ENCODE peak calls at places on chromosomes 12 and 14, in eight cellular contexts. One of them, this sample, is unnamed.

GRCh38 chr14:53570411-53571387 is 385.9 kb downstream of the BMP4 start:
- DNase-seq in GOT3: no peak
- DNase-seq in activated T-helper 1 cell treated with Interleukin-2 at 50 U/mL for 16 hours: no peak
- DNase-seq in T-cell: no peak
- DNase-seq in heart right ventricle: no peak
- DNase-seq in stimulated activated naive B cell treated with anti-CD40 and anti-IgM and Interleukin-4, amounts not matched to agents 10 μg/mL and 1 μg/mL and 100 μg/mL, for 72 hours: peak
- DNase-seq in frontal cortex: no peak
- DNase-seq in stimulated activated CD8-positive, alpha-beta memory T cell treated with anti-CD3 and anti-CD28 coated beads, Interleukin-4, amount 100 ng/mL, for 24 hours: no peak
- DNase-seq in this sample: no peak

GRCh38 chr14:63045612-63046320 is 508 bp upstream of the KCNH5 start:
- DNase-seq in T-cell: no peak
- DNase-seq in GOT3: no peak
- DNase-seq in stimulated activated CD8-positive, alpha-beta memory T cell treated with anti-CD3 and anti-CD28 coated beads, Interleukin-4, amount 100 ng/mL, for 24 hours: no peak
- DNase-seq in frontal cortex: peak
- DNase-seq in activated T-helper 1 cell treated with Interleukin-2 at 50 U/mL for 16 hours: no peak
- DNase-seq in stimulated activated naive B cell treated with anti-CD40 and anti-IgM and Interleukin-4, amounts not matched to agents 10 μg/mL and 1 μg/mL and 100 μg/mL, for 72 hours: no peak
- DNase-seq in heart right ventricle: no peak
- DNase-seq in this sample: peak

GRCh38 chr14:104284107-104284592 is 145.8 kb downstream of the KIF26A start:
- DNase-seq in GOT3: no peak
- DNase-seq in stimulated activated naive B cell treated with anti-CD40 and anti-IgM and Interleukin-4, amounts not matched to agents 10 μg/mL and 1 μg/mL and 100 μg/mL, for 72 hours: no peak
- DNase-seq in heart right ventricle: no peak
- DNase-seq in activated T-helper 1 cell treated with Interleukin-2 at 50 U/mL for 16 hours: no peak
- DNase-seq in stimulated activated CD8-positive, alpha-beta memory T cell treated with anti-CD3 and anti-CD28 coated beads, Interleukin-4, amount 100 ng/mL, for 24 hours: no peak
- DNase-seq in T-cell: no peak
- DNase-seq in frontal cortex: no peak
- DNase-seq in this sample: no peak

GRCh38 chr14:72926292-72927028 is at the start of gene DCAF4:
- DNase-seq in frontal cortex: peak
- DNase-seq in GOT3: peak
- DNase-seq in stimulated activated naive B cell treated with anti-CD40 and anti-IgM and Interleukin-4, amounts not matched to agents 10 μg/mL and 1 μg/mL and 100 μg/mL, for 72 hours: peak
- DNase-seq in T-cell: peak
- DNase-seq in stimulated activated CD8-positive, alpha-beta memory T cell treated with anti-CD3 and anti-CD28 coated beads, Interleukin-4, amount 100 ng/mL, for 24 hours: peak
- DNase-seq in heart right ventricle: peak
- DNase-seq in activated T-helper 1 cell treated with Interleukin-2 at 50 U/mL for 16 hours: peak
- DNase-seq in this sample: peak

GRCh38 chr14:63727231-63727735 is 582 bp downstream of the SGPP1 start:
- DNase-seq in GOT3: no peak
- DNase-seq in T-cell: no peak
- DNase-seq in stimulated activated CD8-positive, alpha-beta memory T cell treated with anti-CD3 and anti-CD28 coated beads, Interleukin-4, amount 100 ng/mL, for 24 hours: no peak
- DNase-seq in stimulated activated naive B cell treated with anti-CD40 and anti-IgM and Interleukin-4, amounts not matched to agents 10 μg/mL and 1 μg/mL and 100 μg/mL, for 72 hours: peak
- DNase-seq in heart right ventricle: peak
- DNase-seq in activated T-helper 1 cell treated with Interleukin-2 at 50 U/mL for 16 hours: no peak
- DNase-seq in frontal cortex: peak
- DNase-seq in this sample: peak

GRCh38 chr14:99549684-99550083 is 54.3 kb downstream of the CCDC85C start:
- DNase-seq in stimulated activated naive B cell treated with anti-CD40 and anti-IgM and Interleukin-4, amounts not matched to agents 10 μg/mL and 1 μg/mL and 100 μg/mL, for 72 hours: no peak
- DNase-seq in T-cell: no peak
- DNase-seq in activated T-helper 1 cell treated with Interleukin-2 at 50 U/mL for 16 hours: no peak
- DNase-seq in heart right ventricle: no peak
- DNase-seq in stimulated activated CD8-positive, alpha-beta memory T cell treated with anti-CD3 and anti-CD28 coated beads, Interleukin-4, amount 100 ng/mL, for 24 hours: no peak
- DNase-seq in frontal cortex: no peak
- DNase-seq in GOT3: no peak
- DNase-seq in this sample: no peak

GRCh38 chr14:101223147-101223546 is 319.6 kb upstream of the RTL1 start:
- DNase-seq in T-cell: no peak
- DNase-seq in activated T-helper 1 cell treated with Interleukin-2 at 50 U/mL for 16 hours: no peak
- DNase-seq in heart right ventricle: no peak
- DNase-seq in stimulated activated CD8-positive, alpha-beta memory T cell treated with anti-CD3 and anti-CD28 coated beads, Interleukin-4, amount 100 ng/mL, for 24 hours: no peak
- DNase-seq in GOT3: no peak
- DNase-seq in frontal cortex: no peak
- DNase-seq in stimulated activated naive B cell treated with anti-CD40 and anti-IgM and Interleukin-4, amounts not matched to agents 10 μg/mL and 1 μg/mL and 100 μg/mL, for 72 hours: no peak
- DNase-seq in this sample: no peak

GRCh38 chr12:25959069-25959961 is 833 bp downstream of the RASSF8 start:
- DNase-seq in stimulated activated naive B cell treated with anti-CD40 and anti-IgM and Interleukin-4, amounts not matched to agents 10 μg/mL and 1 μg/mL and 100 μg/mL, for 72 hours: peak
- DNase-seq in T-cell: no peak
- DNase-seq in stimulated activated CD8-positive, alpha-beta memory T cell treated with anti-CD3 and anti-CD28 coated beads, Interleukin-4, amount 100 ng/mL, for 24 hours: no peak
- DNase-seq in heart right ventricle: peak
- DNase-seq in frontal cortex: peak
- DNase-seq in activated T-helper 1 cell treated with Interleukin-2 at 50 U/mL for 16 hours: no peak
- DNase-seq in GOT3: no peak
- DNase-seq in this sample: peak

GRCh38 chr12:58938440-58938839 is 18.1 kb upstream of the LRIG3 start:
- DNase-seq in stimulated activated naive B cell treated with anti-CD40 and anti-IgM and Interleukin-4, amounts not matched to agents 10 μg/mL and 1 μg/mL and 100 μg/mL, for 72 hours: no peak
- DNase-seq in heart right ventricle: no peak
- DNase-seq in GOT3: no peak
- DNase-seq in activated T-helper 1 cell treated with Interleukin-2 at 50 U/mL for 16 hours: no peak
- DNase-seq in T-cell: no peak
- DNase-seq in stimulated activated CD8-positive, alpha-beta memory T cell treated with anti-CD3 and anti-CD28 coated beads, Interleukin-4, amount 100 ng/mL, for 24 hours: no peak
- DNase-seq in frontal cortex: no peak
- DNase-seq in this sample: no peak

GRCh38 chr14:36771256-36771655 is 109.6 kb downstream of the PAX9 start:
- DNase-seq in stimulated activated naive B cell treated with anti-CD40 and anti-IgM and Interleukin-4, amounts not matched to agents 10 μg/mL and 1 μg/mL and 100 μg/mL, for 72 hours: no peak
- DNase-seq in T-cell: no peak
- DNase-seq in activated T-helper 1 cell treated with Interleukin-2 at 50 U/mL for 16 hours: no peak
- DNase-seq in GOT3: no peak
- DNase-seq in frontal cortex: no peak
- DNase-seq in heart right ventricle: no peak
- DNase-seq in stimulated activated CD8-positive, alpha-beta memory T cell treated with anti-CD3 and anti-CD28 coated beads, Interleukin-4, amount 100 ng/mL, for 24 hours: no peak
- DNase-seq in this sample: no peak

GRCh38 chr12:95548056-95548538 is 3.2 kb downstream of the USP44 start:
- DNase-seq in T-cell: peak
- DNase-seq in stimulated activated naive B cell treated with anti-CD40 and anti-IgM and Interleukin-4, amounts not matched to agents 10 μg/mL and 1 μg/mL and 100 μg/mL, for 72 hours: no peak
- DNase-seq in activated T-helper 1 cell treated with Interleukin-2 at 50 U/mL for 16 hours: peak
- DNase-seq in stimulated activated CD8-positive, alpha-beta memory T cell treated with anti-CD3 and anti-CD28 coated beads, Interleukin-4, amount 100 ng/mL, for 24 hours: peak
- DNase-seq in GOT3: no peak
- DNase-seq in frontal cortex: peak
- DNase-seq in heart right ventricle: no peak
- DNase-seq in this sample: no peak

GRCh38 chr12:127459687-127460086 is 807.3 kb upstream of the TMEM132C start:
- DNase-seq in T-cell: no peak
- DNase-seq in stimulated activated naive B cell treated with anti-CD40 and anti-IgM and Interleukin-4, amounts not matched to agents 10 μg/mL and 1 μg/mL and 100 μg/mL, for 72 hours: no peak
- DNase-seq in activated T-helper 1 cell treated with Interleukin-2 at 50 U/mL for 16 hours: no peak
- DNase-seq in heart right ventricle: no peak
- DNase-seq in stimulated activated CD8-positive, alpha-beta memory T cell treated with anti-CD3 and anti-CD28 coated beads, Interleukin-4, amount 100 ng/mL, for 24 hours: no peak
- DNase-seq in frontal cortex: no peak
- DNase-seq in GOT3: no peak
- DNase-seq in this sample: no peak

GRCh38 chr14:78010688-78011087 is 159.5 kb upstream of the NRXN3 start:
- DNase-seq in stimulated activated CD8-positive, alpha-beta memory T cell treated with anti-CD3 and anti-CD28 coated beads, Interleukin-4, amount 100 ng/mL, for 24 hours: no peak
- DNase-seq in stimulated activated naive B cell treated with anti-CD40 and anti-IgM and Interleukin-4, amounts not matched to agents 10 μg/mL and 1 μg/mL and 100 μg/mL, for 72 hours: no peak
- DNase-seq in GOT3: no peak
- DNase-seq in heart right ventricle: no peak
- DNase-seq in activated T-helper 1 cell treated with Interleukin-2 at 50 U/mL for 16 hours: no peak
- DNase-seq in T-cell: no peak
- DNase-seq in frontal cortex: no peak
- DNase-seq in this sample: no peak

GRCh38 chr14:71583246-71583645 is 349.0 kb upstream of the RGS6 start:
- DNase-seq in T-cell: no peak
- DNase-seq in frontal cortex: no peak
- DNase-seq in stimulated activated CD8-positive, alpha-beta memory T cell treated with anti-CD3 and anti-CD28 coated beads, Interleukin-4, amount 100 ng/mL, for 24 hours: no peak
- DNase-seq in stimulated activated naive B cell treated with anti-CD40 and anti-IgM and Interleukin-4, amounts not matched to agents 10 μg/mL and 1 μg/mL and 100 μg/mL, for 72 hours: no peak
- DNase-seq in heart right ventricle: no peak
- DNase-seq in activated T-helper 1 cell treated with Interleukin-2 at 50 U/mL for 16 hours: no peak
- DNase-seq in GOT3: no peak
- DNase-seq in this sample: no peak

GRCh38 chr12:27711312-27711682 is 665 bp downstream of the MRPS35 start:
- DNase-seq in GOT3: no peak
- DNase-seq in frontal cortex: no peak
- DNase-seq in T-cell: no peak
- DNase-seq in stimulated activated CD8-positive, alpha-beta memory T cell treated with anti-CD3 and anti-CD28 coated beads, Interleukin-4, amount 100 ng/mL, for 24 hours: no peak
- DNase-seq in activated T-helper 1 cell treated with Interleukin-2 at 50 U/mL for 16 hours: no peak
- DNase-seq in stimulated activated naive B cell treated with anti-CD40 and anti-IgM and Interleukin-4, amounts not matched to agents 10 μg/mL and 1 μg/mL and 100 μg/mL, for 72 hours: no peak
- DNase-seq in heart right ventricle: no peak
- DNase-seq in this sample: no peak